ENCODE peak calls at places on chromosomes 1 and 21, in five cellular contexts. L, Q, G, O and V are unnamed samples. For H3K36me3, the result is how much of the 10 kb centered on the place peaks cover.

GRCh38 chr1:184866991-184867788 is 107.1 kb downstream of the NIBAN1 start:
- DNase-seq in L (peak), Q (no peak), G (peak), O (no peak), V (peak)

GRCh38 chr1:95117207-95118018 is at the start of gene TLCD4:
- DNase-seq in L (peak), Q (peak), G (peak), O (peak), V (peak)

GRCh38 chr21:45073301-45074047 is 906 bp upstream of the ADARB1 start:
- DNase-seq in L (no peak), Q (peak), G (peak), O (peak), V (no peak)

GRCh38 chr1:226943156-226943555 is 3.1 kb downstream of the COQ8A start:
- DNase-seq in L (no peak), Q (no peak), G (peak), O (no peak), V (no peak)

GRCh38 chr1:162475539-162476185 is 22.0 kb upstream of the UHMK1 start:
- DNase-seq in L (no peak), Q (peak), G (no peak), O (no peak), V (no peak)

GRCh38 chr1:64041366-64042131 is 161.9 kb upstream of the UBE2U start:
- DNase-seq in L (no peak), Q (no peak), G (peak), O (no peak), V (no peak)

GRCh38 chr1:108482708-108483107 is 32.6 kb downstream of the NBPF6 start:
- DNase-seq in L (no peak), Q (no peak), G (peak), O (no peak), V (no peak)

GRCh38 chr1:23727362-23727811 is 15.9 kb upstream of the ELOA start:
- DNase-seq in L (no peak), Q (no peak), G (no peak), O (peak), V (no peak)

GRCh38 chr1:56631901-56632300 is 13.2 kb upstream of the PRKAA2 start:
- DNase-seq in L (no peak), Q (no peak), G (no peak), O (no peak), V (no peak)

GRCh38 chr1:230515451-230516145 is 89.5 kb upstream of the PGBD5 start:
- DNase-seq in L (no peak), Q (peak), G (peak), O (no peak), V (no peak)

GRCh38 chr1:235657747-235658526 is 8.4 kb upstream of the GNG4 start:
- DNase-seq in L (no peak), Q (no peak), G (no peak), O (no peak), V (no peak)

GRCh38 chr1:28971980-28972771 is 57.8 kb downstream of the EPB41 start:
- DNase-seq in L (no peak), Q (no peak), G (no peak), O (peak), V (no peak)

GRCh38 chr1:29330856-29331255 is 94.5 kb downstream of the PTPRU start:
- DNase-seq in L (no peak), Q (no peak), G (no peak), O (peak), V (no peak)

GRCh38 chr21:42098957-42099547 is 27.9 kb downstream of the UMODL1 start:
- DNase-seq in L (no peak), Q (no peak), G (no peak), O (no peak), V (no peak)

GRCh38 chr1:9291914-9292360 is 757 bp upstream of the SPSB1 start:
- DNase-seq in L (no peak), Q (peak), G (peak), O (peak), V (no peak)

GRCh38 chr1:169928438-169929209 is 34.9 kb upstream of the SCYL3 start:
- DNase-seq in L (no peak), Q (peak), G (peak), O (no peak), V (peak)

GRCh38 chr1:102174259-102174863 is 177.6 kb upstream of the OLFM3 start:
- DNase-seq in L (no peak), Q (peak), G (peak), O (no peak), V (no peak)

GRCh38 chr1:165364432-165365133 is 8.1 kb upstream of the LMX1A start:
- DNase-seq in L (no peak), Q (no peak), G (no peak), O (peak), V (no peak)
- H3K27ac ChIP-seq in L (no peak), Q (no peak), G (no peak), O (no peak), V (no peak)

GRCh38 chr1:205837380-205837970 is 12.5 kb downstream of the PM20D1 start:
- DNase-seq in L (no peak), Q (no peak), G (no peak), O (no peak), V (no peak)
- H3K4me3 ChIP-seq in L (no peak), Q (no peak), G (no peak), O (no peak), V (no peak)

GRCh38 chr21:34133802-34134201 is 60.4 kb downstream of the MRPS6 start:
- DNase-seq in L (no peak), Q (peak), G (no peak), O (no peak), V (no peak)
- H3K36me3 ChIP-seq in L (under half), Q (under half), G (under half), O (under half), V (under half)

GRCh38 chr21:28669978-28670377 is 322.7 kb downstream of the LTN1 start:
- DNase-seq in L (no peak), Q (no peak), G (no peak), O (no peak), V (no peak)

GRCh38 chr21:28669331-28669730 is 323.3 kb downstream of the LTN1 start:
- DNase-seq in L (no peak), Q (no peak), G (no peak), O (no peak), V (no peak)

GRCh38 chr21:28671549-28672195 is 321.0 kb downstream of the LTN1 start:
- DNase-seq in L (no peak), Q (no peak), G (no peak), O (no peak), V (no peak)

GRCh38 chr21:28675265-28676041 is 317.2 kb downstream of the LTN1 start:
- DNase-seq in L (no peak), Q (no peak), G (no peak), O (no peak), V (no peak)

GRCh38 chr21:28674807-28675206 is 317.9 kb downstream of the LTN1 start:
- DNase-seq in L (no peak), Q (no peak), G (no peak), O (no peak), V (no peak)
- H3K27ac ChIP-seq in L (no peak), Q (no peak), G (no peak), O (peak), V (no peak)

GRCh38 chr1:119687391-119688079 is 24.2 kb upstream of the PHGDH start:
- DNase-seq in L (no peak), Q (no peak), G (no peak), O (no peak), V (no peak)
- H3K4me3 ChIP-seq in L (no peak), Q (no peak), G (no peak), O (no peak), V (no peak)

DNA sequence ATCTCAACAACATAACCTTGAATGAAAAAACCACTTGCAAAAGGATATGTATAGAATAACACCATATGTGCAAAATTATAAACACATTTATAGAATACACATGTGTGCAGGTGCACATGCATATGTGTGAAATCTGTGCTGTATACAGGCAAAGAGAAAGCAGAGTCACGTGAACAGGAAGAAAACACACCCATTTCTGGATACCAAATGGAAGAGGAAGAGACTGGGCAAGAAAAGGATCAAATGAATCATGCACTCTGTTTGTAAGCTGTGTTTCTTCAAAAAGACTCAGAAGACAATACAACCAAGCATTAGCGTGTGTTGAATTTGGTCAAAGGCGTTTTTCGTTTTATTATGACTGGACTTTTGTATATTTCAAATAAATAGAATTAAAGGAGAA is 111.3 kb upstream of the ERG start:
- DNase-seq in L (no peak), Q (no peak), G (no peak), O (no peak), V (no peak)
- H3K36me3 ChIP-seq in L (under half), Q (under half), G (under half), O (under half), V (under half)

DNA sequence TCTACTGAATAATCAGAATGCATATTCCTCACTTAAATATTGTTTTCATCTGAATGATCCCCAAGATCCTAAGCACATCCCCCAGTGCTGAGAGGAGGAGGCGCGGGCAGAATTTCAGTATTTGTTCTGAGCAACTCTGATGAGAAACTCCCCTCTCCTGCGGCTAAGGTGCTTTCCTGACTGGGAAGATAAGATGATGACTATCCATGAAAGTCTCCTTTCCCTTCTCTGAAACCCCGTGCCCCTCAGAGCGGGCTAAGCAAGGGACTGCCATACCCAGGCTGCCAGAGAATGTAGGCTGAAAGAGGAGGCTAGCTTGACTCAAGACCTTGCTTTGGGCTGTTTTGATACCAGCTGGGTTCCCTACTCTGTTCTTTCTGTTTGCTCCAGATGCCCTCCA is 39.7 kb upstream of the IPO9 start:
- DNase-seq in L (no peak), Q (no peak), G (no peak), O (no peak), V (no peak)
- H3K27ac ChIP-seq in L (no peak), Q (peak), G (peak), O (peak), V (no peak)

GRCh38 chr1:13804240-13804633 is 104.2 kb downstream of the PRDM2 start:
- DNase-seq in L (no peak), Q (no peak), G (no peak), O (no peak), V (no peak)
- H3K4me3 ChIP-seq in L (no peak), Q (no peak), G (no peak), O (no peak), V (no peak)